ENCODE peak calls at places on chromosomes 1 and 21, in six cellular contexts. E is HCT116, Q is upper lobe of left lung, H is K562, D is HepG2, B is GM12878. R is an unnamed sample.

GRCh38 chr1:24727490-24728214 is 17.6 kb upstream of the CLIC4 start:
- ATAC-seq in E (no peak), Q (peak), H (peak), D (no peak), B (peak), R (peak)

GRCh38 chr1:179599623-179600249 is 8.1 kb downstream of the TDRD5 start:
- ATAC-seq in E (peak), Q (no peak), H (peak), D (peak), B (peak), R (no peak)

GRCh38 chr1:180360333-180361075 is 130.4 kb downstream of the LHX4 start:
- ATAC-seq in E (no peak), Q (no peak), H (no peak), D (no peak), B (no peak), R (no peak)

GRCh38 chr1:183580281-183580682 is 10.0 kb downstream of the NCF2 start:
- ATAC-seq in E (peak), Q (peak), H (peak), D (no peak), B (peak), R (peak)

GRCh38 chr1:241157435-241157834 is 199.6 kb downstream of the RGS7 start:
- ATAC-seq in E (no peak), Q (no peak), H (no peak), D (peak), B (no peak), R (no peak)

GRCh38 chr1:101652476-101652875 is 344.2 kb downstream of the OLFM3 start:
- ATAC-seq in E (no peak), Q (no peak), H (no peak), D (no peak), B (no peak), R (no peak)

GRCh38 chr1:12338017-12338416 is 108.2 kb downstream of the VPS13D start:
- ATAC-seq in E (no peak), Q (no peak), H (no peak), D (no peak), B (no peak), R (peak)

GRCh38 chr1:210940081-210940617 is 193.8 kb downstream of the KCNH1 start:
- ATAC-seq in E (no peak), Q (no peak), H (no peak), D (no peak), B (no peak), R (no peak)

GRCh38 chr1:153343811-153344717 is 4.6 kb downstream of the PGLYRP4 start:
- ATAC-seq in E (no peak), Q (no peak), H (peak), D (no peak), B (peak), R (no peak)

GRCh38 chr1:193131266-193131860 is 9.5 kb downstream of the CDC73 start:
- ATAC-seq in E (no peak), Q (no peak), H (no peak), D (no peak), B (peak), R (no peak)

GRCh38 chr1:181635108-181635507 is 151.8 kb downstream of the CACNA1E start:
- ATAC-seq in E (no peak), Q (no peak), H (no peak), D (no peak), B (no peak), R (no peak)

GRCh38 chr1:164575356-164575755 is 16.4 kb downstream of the PBX1 start:
- ATAC-seq in E (no peak), Q (no peak), H (no peak), D (no peak), B (no peak), R (no peak)

GRCh38 chr1:15935056-15935950 is 40.6 kb downstream of the ZBTB17 start:
- ATAC-seq in E (no peak), Q (no peak), H (no peak), D (no peak), B (no peak), R (no peak)

GRCh38 chr1:94247146-94248094 is 10.0 kb upstream of the ARHGAP29 start:
- ATAC-seq in E (peak), Q (peak), H (peak), D (peak), B (peak), R (peak)

GRCh38 chr1:164320780-164321683 is 238.0 kb upstream of the PBX1 start:
- ATAC-seq in E (no peak), Q (no peak), H (no peak), D (peak), B (no peak), R (peak)

GRCh38 chr21:39325458-39325857 is 12.0 kb upstream of the BRWD1 start:
- ATAC-seq in E (no peak), Q (no peak), H (no peak), D (no peak), B (no peak), R (no peak)

GRCh38 chr1:225474986-225475820 is 47.4 kb upstream of the LBR start:
- ATAC-seq in E (peak), Q (peak), H (peak), D (peak), B (peak), R (peak)

GRCh38 chr1:216566809-216567208 is 143.6 kb upstream of the USH2A start:
- ATAC-seq in E (no peak), Q (no peak), H (no peak), D (no peak), B (peak), R (no peak)

GRCh38 chr1:18603212-18603852 is 27.3 kb upstream of the PAX7 start:
- ATAC-seq in E (no peak), Q (no peak), H (peak), D (no peak), B (no peak), R (no peak)

GRCh38 chr1:238457610-238458009 is 566.9 kb upstream of the ZP4 start:
- ATAC-seq in E (no peak), Q (no peak), H (no peak), D (no peak), B (no peak), R (no peak)

GRCh38 chr1:46413596-46413985 is 19.5 kb downstream of the FAAH start:
- ATAC-seq in E (peak), Q (no peak), H (peak), D (peak), B (peak), R (no peak)

GRCh38 chr1:54348700-54349021 is 57.5 kb downstream of the SSBP3 start:
- ATAC-seq in E (no peak), Q (no peak), H (no peak), D (peak), B (no peak), R (no peak)

GRCh38 chr1:53412285-53413174 is 46.7 kb upstream of the DMRTB1 start:
- ATAC-seq in E (no peak), Q (no peak), H (no peak), D (no peak), B (no peak), R (peak)

GRCh38 chr1:41850029-41850428 is 68.7 kb downstream of the HIVEP3 start:
- ATAC-seq in E (peak), Q (no peak), H (no peak), D (no peak), B (peak), R (no peak)

GRCh38 chr1:185595835-185596667 is 138.1 kb upstream of the HMCN1 start:
- ATAC-seq in E (peak), Q (no peak), H (peak), D (peak), B (peak), R (no peak)

GRCh38 chr1:63261736-63262142 is 60.6 kb upstream of the FOXD3 start:
- ATAC-seq in E (no peak), Q (no peak), H (peak), D (peak), B (no peak), R (no peak)

GRCh38 chr1:15350551-15351200 is 59.0 kb upstream of the EFHD2 start:
- ATAC-seq in E (no peak), Q (no peak), H (no peak), D (no peak), B (no peak), R (no peak)

GRCh38 chr1:17030186-17030585 is 18.5 kb upstream of the ATP13A2 start:
- ATAC-seq in E (no peak), Q (no peak), H (no peak), D (no peak), B (no peak), R (no peak)

GRCh38 chr1:17027900-17028299 is 16.2 kb upstream of the ATP13A2 start:
- ATAC-seq in E (no peak), Q (peak), H (no peak), D (no peak), B (no peak), R (no peak)

GRCh38 chr1:17027403-17027802 is 15.7 kb upstream of the ATP13A2 start:
- ATAC-seq in E (peak), Q (peak), H (no peak), D (no peak), B (no peak), R (no peak)

GRCh38 chr1:17031436-17031835 is 19.7 kb upstream of the ATP13A2 start:
- ATAC-seq in E (no peak), Q (no peak), H (no peak), D (no peak), B (no peak), R (no peak)

DNA sequence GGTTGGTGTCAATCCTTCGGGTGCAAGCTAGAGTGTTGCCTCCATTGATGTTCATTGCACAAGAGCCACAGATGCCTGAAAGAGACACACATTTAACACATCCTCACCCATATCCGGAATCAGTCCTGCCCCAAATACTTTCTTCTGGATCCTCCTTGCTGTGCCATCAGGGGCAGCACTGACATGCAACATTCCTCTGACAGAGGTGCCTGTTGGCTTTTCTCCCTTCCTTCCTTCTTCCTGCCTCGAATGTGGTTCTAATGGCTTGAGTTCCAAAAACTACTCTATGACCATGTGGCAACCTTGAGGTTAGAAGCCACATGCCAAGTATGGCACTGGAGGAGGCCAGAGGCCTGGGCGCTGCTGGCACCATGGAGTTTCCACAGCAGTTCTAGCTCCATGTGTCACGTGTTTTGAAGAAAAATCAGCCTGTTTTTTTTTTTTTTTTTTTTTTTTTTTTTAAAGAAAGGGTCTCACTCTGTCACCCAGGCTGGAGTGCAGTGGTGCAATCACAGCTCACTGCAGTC is 17.0 kb upstream of the ATP13A2 start:
- ATAC-seq in E (no peak), Q (no peak), H (no peak), D (no peak), B (no peak), R (no peak)
- TF ChIP-seq POLR2AphosphoS5 in E (no peak), Q (no peak), H (no peak), D (no peak), B (no peak), R (no peak)

GRCh38 chr1:234608720-234609527 is 1.1 kb downstream of the IRF2BP2 start:
- ATAC-seq in E (no peak), Q (no peak), H (no peak), D (no peak), B (no peak), R (no peak)
- TF ChIP-seq POLR2A in E (no peak), Q (no peak), H (peak), D (peak), B (peak), R (peak)

GRCh38 chr1:59025201-59025600 is 241.4 kb upstream of the JUN start:
- ATAC-seq in E (no peak), Q (no peak), H (no peak), D (no peak), B (peak), R (no peak)
- TF ChIP-seq POLR2AphosphoS5 in E (no peak), Q (no peak), H (no peak), D (no peak), B (no peak), R (no peak)

GRCh38 chr1:230068952-230069684 is 2.1 kb downstream of the GALNT2 start:
- ATAC-seq in E (no peak), Q (no peak), H (no peak), D (no peak), B (peak), R (no peak)

GRCh38 chr1:230067871-230068814 is 1.1 kb downstream of the GALNT2 start:
- ATAC-seq in E (peak), Q (no peak), H (peak), D (peak), B (peak), R (no peak)

GRCh38 chr1:230067441-230067870 is 418 bp downstream of the GALNT2 start:
- ATAC-seq in E (peak), Q (no peak), H (peak), D (peak), B (peak), R (peak)

GRCh38 chr1:230066036-230066435 is 1.0 kb upstream of the GALNT2 start:
- ATAC-seq in E (no peak), Q (no peak), H (no peak), D (no peak), B (no peak), R (no peak)

GRCh38 chr1:230066466-230067404 is at the start of gene GALNT2:
- ATAC-seq in E (peak), Q (peak), H (peak), D (peak), B (peak), R (peak)
- TF ChIP-seq POLR2A in E (peak), Q (no peak), H (peak), D (peak), B (peak), R (peak)

GRCh38 chr1:150010388-150011115 is at the start of gene OTUD7B:
- ATAC-seq in E (peak), Q (peak), H (peak), D (peak), B (peak), R (peak)

GRCh38 chr1:150006881-150007401 is 3.6 kb downstream of the OTUD7B start:
- ATAC-seq in E (no peak), Q (no peak), H (peak), D (no peak), B (no peak), R (no peak)

GRCh38 chr1:150008699-150009098 is 1.8 kb downstream of the OTUD7B start:
- ATAC-seq in E (no peak), Q (no peak), H (no peak), D (peak), B (no peak), R (no peak)

GRCh38 chr1:150012611-150013010 is 2.1 kb upstream of the OTUD7B start:
- ATAC-seq in E (no peak), Q (no peak), H (no peak), D (no peak), B (no peak), R (no peak)

DNA sequence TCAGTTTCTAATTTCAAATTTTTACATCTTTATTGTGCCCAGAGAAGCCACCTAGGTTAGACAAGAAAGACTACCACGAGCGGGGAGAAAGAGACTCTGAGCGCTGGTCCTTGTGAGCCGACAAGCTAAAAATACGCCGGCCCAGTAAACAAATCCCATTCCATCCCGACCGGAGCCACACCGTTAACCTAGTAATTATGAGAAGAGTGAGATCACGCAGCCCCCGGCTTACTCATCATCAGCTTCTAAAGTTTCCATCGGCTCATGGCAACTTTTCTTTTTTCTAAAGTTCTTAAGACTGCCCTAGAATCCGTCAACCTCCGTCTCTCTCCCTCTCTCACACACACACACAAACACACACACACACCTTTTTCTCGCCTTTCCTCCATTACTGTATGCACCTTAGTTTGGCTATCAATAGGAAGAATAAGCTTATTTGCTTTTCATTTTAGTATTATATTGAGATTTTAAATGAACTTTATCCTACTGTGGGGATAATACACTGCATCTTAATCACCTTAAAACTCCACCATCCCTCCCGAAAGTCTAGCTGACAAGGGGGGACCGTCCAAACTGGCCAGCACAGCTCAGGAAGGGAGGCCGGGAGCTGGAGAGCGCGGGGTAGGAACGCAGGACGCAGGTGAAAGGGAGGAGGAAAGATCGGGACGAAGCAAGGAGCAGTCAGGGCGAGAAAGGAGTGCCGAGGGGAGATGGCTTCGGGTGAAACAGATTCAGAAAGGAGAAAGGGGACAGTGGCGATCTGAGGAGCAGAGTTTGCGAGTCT is 730 bp downstream of the OTUD7B start:
- ATAC-seq in E (peak), Q (peak), H (peak), D (peak), B (peak), R (peak)
- TF ChIP-seq POLR2AphosphoS5 in E (no peak), Q (no peak), H (no peak), D (no peak), B (no peak), R (peak)

GRCh38 chr1:212410231-212410825 is 4.4 kb downstream of the PACC1 start:
- ATAC-seq in E (no peak), Q (no peak), H (no peak), D (no peak), B (no peak), R (no peak)

GRCh38 chr1:212413902-212414327 is 771 bp downstream of the PACC1 start:
- ATAC-seq in E (no peak), Q (no peak), H (peak), D (peak), B (peak), R (peak)

GRCh38 chr1:212412374-212412773 is 2.3 kb downstream of the PACC1 start:
- ATAC-seq in E (no peak), Q (no peak), H (no peak), D (no peak), B (peak), R (no peak)

GRCh38 chr1:212414328-212415106 is at the start of gene PACC1:
- ATAC-seq in E (peak), Q (peak), H (peak), D (peak), B (peak), R (peak)

GRCh38 chr1:212415107-212415841 is 588 bp upstream of the PACC1 start:
- ATAC-seq in E (no peak), Q (no peak), H (peak), D (peak), B (peak), R (no peak)
- TF ChIP-seq POLR2A in E (no peak), Q (no peak), H (no peak), D (no peak), B (no peak), R (no peak)

GRCh38 chr1:161382214-161383019 is 14.7 kb upstream of the CFAP126 start:
- ATAC-seq in E (peak), Q (peak), H (peak), D (peak), B (peak), R (peak)
- TF ChIP-seq POLR2AphosphoS5 in E (no peak), Q (no peak), H (no peak), D (no peak), B (no peak), R (peak)

DNA sequence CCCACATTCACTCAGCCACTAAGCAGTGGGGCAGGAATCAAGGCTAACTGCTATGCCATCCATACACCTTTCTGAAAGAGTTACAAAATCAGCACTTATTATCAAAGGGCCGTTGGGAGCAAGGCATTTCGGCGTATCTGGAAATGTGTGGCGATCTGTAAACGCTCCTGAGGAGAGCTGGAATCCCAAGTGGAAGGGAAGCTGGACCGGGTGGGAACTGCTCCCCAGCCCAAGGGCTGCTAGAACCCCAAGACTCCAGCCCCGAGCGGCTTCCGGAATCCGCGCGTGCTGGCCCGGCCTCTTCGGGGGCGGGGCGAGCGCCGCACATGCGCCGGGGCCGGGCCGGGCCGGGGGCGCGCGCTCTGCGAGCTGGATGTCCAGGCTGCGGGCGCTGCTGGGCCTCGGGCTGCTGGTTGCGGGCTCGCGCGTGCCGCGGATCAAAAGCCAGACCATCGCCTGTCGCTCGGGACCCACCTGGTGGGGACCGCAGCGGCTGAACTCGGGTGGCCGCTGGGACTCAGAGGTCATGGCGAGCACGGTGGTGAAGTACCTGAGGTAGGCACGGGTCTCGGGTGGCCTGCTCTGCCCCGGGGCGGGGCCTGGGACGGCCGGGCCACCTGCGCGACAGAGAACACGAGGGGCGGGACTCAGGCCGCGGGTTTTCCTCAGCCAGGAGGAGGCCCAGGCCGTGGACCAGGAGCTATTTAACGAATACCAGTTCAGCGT is at the start of gene NAXE:
- ATAC-seq in E (peak), Q (peak), H (peak), D (peak), B (peak), R (peak)
- TF ChIP-seq POLR2A in E (peak), Q (no peak), H (peak), D (peak), B (peak), R (peak)

GRCh38 chr1:8015809-8016165 is 10.3 kb downstream of the ERRFI1 start:
- ATAC-seq in E (no peak), Q (no peak), H (no peak), D (peak), B (no peak), R (peak)
- TF ChIP-seq POLR2AphosphoS5 in E (no peak), Q (no peak), H (no peak), D (no peak), B (no peak), R (peak)

GRCh38 chr1:118271883-118272282 is 86.9 kb upstream of the SPAG17 start:
- ATAC-seq in E (no peak), Q (no peak), H (no peak), D (no peak), B (peak), R (no peak)

GRCh38 chr1:118272884-118273283 is 87.9 kb upstream of the SPAG17 start:
- ATAC-seq in E (no peak), Q (no peak), H (no peak), D (no peak), B (no peak), R (no peak)

DNA sequence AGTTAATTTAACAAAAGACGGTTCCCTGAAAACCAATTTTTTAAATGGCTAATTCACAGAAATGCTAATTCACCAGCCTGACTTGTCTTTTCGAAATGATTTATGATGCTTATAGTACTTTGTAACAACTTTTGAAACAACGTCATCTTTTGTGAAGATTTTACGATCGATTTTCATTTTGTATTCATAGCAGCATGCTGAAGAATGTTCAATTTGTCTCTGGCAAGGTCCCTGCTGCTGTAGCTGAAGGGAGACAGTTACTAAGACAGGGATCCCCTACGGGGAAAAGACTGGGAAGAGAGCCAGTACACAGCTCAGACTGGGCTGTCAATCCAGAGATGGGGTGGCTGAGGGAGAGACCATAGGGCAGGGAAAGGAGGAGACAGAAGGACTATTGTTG is 90.7 kb upstream of the SPAG17 start:
- ATAC-seq in E (no peak), Q (no peak), H (no peak), D (no peak), B (no peak), R (no peak)
- TF ChIP-seq POLR2A in E (no peak), Q (no peak), H (no peak), D (no peak), B (no peak), R (no peak)